ENCODE peak calls at places on chromosomes 11 and 22, in five cellular contexts. One of them, this sample, is unnamed. For H3K4me1, the result is how much of the 10 kb centered on the place peaks cover.

GRCh38 chr22:49255741-49256318 is 571.8 kb downstream of the BRD1 start:
- DNase-seq in DND-41: no peak
- DNase-seq in fibroblast of lung: no peak
- DNase-seq in HepG2: no peak
- DNase-seq in lung: no peak
- DNase-seq in this sample: peak

GRCh38 chr11:77057938-77058474 is 8.8 kb upstream of the CAPN5 start:
- DNase-seq in DND-41: no peak
- DNase-seq in fibroblast of lung: no peak
- DNase-seq in HepG2: no peak
- DNase-seq in lung: no peak
- DNase-seq in this sample: no peak

GRCh38 chr22:25048659-25049657 is 96.4 kb downstream of the KIAA1671 start:
- DNase-seq in DND-41: peak
- DNase-seq in fibroblast of lung: peak
- DNase-seq in HepG2: peak
- DNase-seq in lung: peak
- DNase-seq in this sample: peak

GRCh38 chr11:114586797-114587196 is 8.8 kb downstream of the NXPE4 start:
- DNase-seq in DND-41: no peak
- DNase-seq in fibroblast of lung: no peak
- DNase-seq in HepG2: no peak
- DNase-seq in lung: no peak
- DNase-seq in this sample: no peak

GRCh38 chr11:95229199-95230053 is 1.6 kb downstream of the SESN3 start:
- DNase-seq in DND-41: no peak
- DNase-seq in fibroblast of lung: peak
- DNase-seq in HepG2: no peak
- DNase-seq in lung: no peak
- DNase-seq in this sample: no peak

GRCh38 chr11:62430350-62430749 is 11.5 kb downstream of the SCGB1A1 start:
- DNase-seq in DND-41: no peak
- DNase-seq in fibroblast of lung: no peak
- DNase-seq in HepG2: no peak
- DNase-seq in lung: no peak
- DNase-seq in this sample: no peak

GRCh38 chr11:75142714-75143419 is 8.0 kb upstream of the SLCO2B1 start:
- DNase-seq in DND-41: peak
- DNase-seq in fibroblast of lung: peak
- DNase-seq in HepG2: peak
- DNase-seq in lung: peak
- DNase-seq in this sample: peak

GRCh38 chr11:73758451-73758850 is 2.4 kb downstream of the RAB6A start:
- DNase-seq in DND-41: no peak
- DNase-seq in fibroblast of lung: no peak
- DNase-seq in HepG2: no peak
- DNase-seq in lung: no peak
- DNase-seq in this sample: no peak

GRCh38 chr11:2797181-2797711 is 88.3 kb downstream of the CDKN1C start:
- DNase-seq in DND-41: no peak
- DNase-seq in fibroblast of lung: no peak
- DNase-seq in HepG2: no peak
- DNase-seq in lung: no peak
- DNase-seq in this sample: no peak

GRCh38 chr11:125235006-125235405 is 70.5 kb downstream of the PKNOX2 start:
- DNase-seq in DND-41: no peak
- DNase-seq in fibroblast of lung: peak
- DNase-seq in HepG2: peak
- DNase-seq in lung: no peak
- DNase-seq in this sample: no peak

GRCh38 chr11:78349114-78349513 is 68.5 kb downstream of the GAB2 start:
- DNase-seq in DND-41: no peak
- DNase-seq in fibroblast of lung: peak
- DNase-seq in HepG2: no peak
- DNase-seq in lung: no peak
- DNase-seq in this sample: no peak

GRCh38 chr22:37843746-37844089 is 416 bp downstream of the ANKRD54 start:
- DNase-seq in DND-41: peak
- DNase-seq in fibroblast of lung: peak
- DNase-seq in HepG2: no peak
- DNase-seq in lung: no peak
- DNase-seq in this sample: no peak

GRCh38 chr11:125167954-125168821 is 3.6 kb downstream of the PKNOX2 start:
- DNase-seq in DND-41: no peak
- DNase-seq in fibroblast of lung: peak
- DNase-seq in HepG2: no peak
- DNase-seq in lung: no peak
- DNase-seq in this sample: no peak

GRCh38 chr22:17085277-17086091 is 684 bp downstream of the IL17RA start:
- DNase-seq in DND-41: no peak
- DNase-seq in fibroblast of lung: peak
- DNase-seq in HepG2: no peak
- DNase-seq in lung: no peak
- DNase-seq in this sample: peak

GRCh38 chr11:66546966-66547661 is 411 bp downstream of the ACTN3 start:
- DNase-seq in DND-41: no peak
- DNase-seq in fibroblast of lung: no peak
- DNase-seq in HepG2: no peak
- DNase-seq in lung: no peak
- DNase-seq in this sample: no peak

GRCh38 chr11:83249972-83250593 is 36.1 kb downstream of the CCDC90B start:
- DNase-seq in DND-41: no peak
- DNase-seq in fibroblast of lung: peak
- DNase-seq in HepG2: peak
- DNase-seq in lung: no peak
- DNase-seq in this sample: no peak

GRCh38 chr11:16215352-16215751 is 141.0 kb downstream of the SOX6 start:
- DNase-seq in DND-41: no peak
- DNase-seq in fibroblast of lung: no peak
- DNase-seq in HepG2: no peak
- DNase-seq in lung: no peak
- DNase-seq in this sample: no peak

GRCh38 chr22:49503896-49504521 is 323.7 kb downstream of the BRD1 start:
- DNase-seq in DND-41: no peak
- DNase-seq in fibroblast of lung: no peak
- DNase-seq in HepG2: no peak
- DNase-seq in lung: no peak
- DNase-seq in this sample: no peak

GRCh38 chr11:132718711-132719641 is 813.3 kb downstream of the OPCML start:
- DNase-seq in DND-41: peak
- DNase-seq in fibroblast of lung: no peak
- DNase-seq in HepG2: no peak
- DNase-seq in lung: no peak
- DNase-seq in this sample: no peak

GRCh38 chr11:19714093-19714386 is 1.4 kb downstream of the NAV2 start:
- DNase-seq in DND-41: no peak
- DNase-seq in fibroblast of lung: no peak
- DNase-seq in HepG2: no peak
- DNase-seq in lung: no peak
- DNase-seq in this sample: peak

GRCh38 chr22:33247758-33248157 is 189.6 kb upstream of the SYN3 start:
- DNase-seq in DND-41: no peak
- DNase-seq in fibroblast of lung: no peak
- DNase-seq in HepG2: no peak
- DNase-seq in lung: no peak
- DNase-seq in this sample: no peak

GRCh38 chr22:49305215-49305965 is 522.3 kb downstream of the BRD1 start:
- DNase-seq in DND-41: peak
- DNase-seq in fibroblast of lung: no peak
- DNase-seq in HepG2: peak
- DNase-seq in lung: peak
- DNase-seq in this sample: peak

GRCh38 chr22:40714514-40714966 is 35.3 kb downstream of the MCHR1 start:
- DNase-seq in DND-41: no peak
- DNase-seq in fibroblast of lung: peak
- DNase-seq in HepG2: peak
- DNase-seq in lung: no peak
- DNase-seq in this sample: no peak

GRCh38 chr11:122882809-122883681 is 486 bp downstream of the JHY start:
- DNase-seq in DND-41: peak
- DNase-seq in fibroblast of lung: no peak
- DNase-seq in HepG2: peak
- DNase-seq in lung: peak
- DNase-seq in this sample: peak

GRCh38 chr11:122883682-122883981 is 1.1 kb downstream of the JHY start:
- DNase-seq in DND-41: no peak
- DNase-seq in fibroblast of lung: peak
- DNase-seq in HepG2: no peak
- DNase-seq in lung: no peak
- DNase-seq in this sample: no peak

GRCh38 chr11:122882189-122882808 is at the start of gene JHY:
- DNase-seq in DND-41: no peak
- DNase-seq in fibroblast of lung: no peak
- DNase-seq in HepG2: no peak
- DNase-seq in lung: no peak
- DNase-seq in this sample: peak

GRCh38 chr11:122893131-122893530 is 10.6 kb downstream of the JHY start:
- DNase-seq in DND-41: no peak
- DNase-seq in fibroblast of lung: no peak
- DNase-seq in HepG2: no peak
- DNase-seq in lung: no peak
- DNase-seq in this sample: no peak

GRCh38 chr11:122888162-122888561 is 5.6 kb downstream of the JHY start:
- DNase-seq in DND-41: no peak
- DNase-seq in fibroblast of lung: no peak
- DNase-seq in HepG2: no peak
- DNase-seq in lung: no peak
- DNase-seq in this sample: no peak
- H3K27ac ChIP-seq in DND-41: no peak
- H3K27ac ChIP-seq in fibroblast of lung: no peak
- H3K27ac ChIP-seq in HepG2: no peak
- H3K27ac ChIP-seq in lung: no peak
- H3K27ac ChIP-seq in this sample: no peak

GRCh38 chr11:6040874-6041273 is 10.3 kb upstream of the OR56A1 start:
- DNase-seq in DND-41: no peak
- DNase-seq in fibroblast of lung: no peak
- DNase-seq in HepG2: no peak
- DNase-seq in lung: no peak
- DNase-seq in this sample: no peak
- H3K4me3 ChIP-seq in DND-41: no peak
- H3K4me3 ChIP-seq in fibroblast of lung: no peak
- H3K4me3 ChIP-seq in HepG2: no peak
- H3K4me3 ChIP-seq in lung: no peak
- H3K4me3 ChIP-seq in this sample: no peak

GRCh38 chr11:12086271-12087074 is 23.9 kb upstream of the MICAL2 start:
- DNase-seq in DND-41: no peak
- DNase-seq in fibroblast of lung: peak
- DNase-seq in HepG2: peak
- DNase-seq in lung: peak
- DNase-seq in this sample: peak

GRCh38 chr11:12083380-12083779 is 27.0 kb upstream of the MICAL2 start:
- DNase-seq in DND-41: no peak
- DNase-seq in fibroblast of lung: no peak
- DNase-seq in HepG2: no peak
- DNase-seq in lung: no peak
- DNase-seq in this sample: no peak

GRCh38 chr11:12087075-12087775 is 23.2 kb upstream of the MICAL2 start:
- DNase-seq in DND-41: peak
- DNase-seq in fibroblast of lung: peak
- DNase-seq in HepG2: no peak
- DNase-seq in lung: no peak
- DNase-seq in this sample: peak

GRCh38 chr11:12084191-12084717 is 26.1 kb upstream of the MICAL2 start:
- DNase-seq in DND-41: no peak
- DNase-seq in fibroblast of lung: no peak
- DNase-seq in HepG2: no peak
- DNase-seq in lung: no peak
- DNase-seq in this sample: no peak

DNA sequence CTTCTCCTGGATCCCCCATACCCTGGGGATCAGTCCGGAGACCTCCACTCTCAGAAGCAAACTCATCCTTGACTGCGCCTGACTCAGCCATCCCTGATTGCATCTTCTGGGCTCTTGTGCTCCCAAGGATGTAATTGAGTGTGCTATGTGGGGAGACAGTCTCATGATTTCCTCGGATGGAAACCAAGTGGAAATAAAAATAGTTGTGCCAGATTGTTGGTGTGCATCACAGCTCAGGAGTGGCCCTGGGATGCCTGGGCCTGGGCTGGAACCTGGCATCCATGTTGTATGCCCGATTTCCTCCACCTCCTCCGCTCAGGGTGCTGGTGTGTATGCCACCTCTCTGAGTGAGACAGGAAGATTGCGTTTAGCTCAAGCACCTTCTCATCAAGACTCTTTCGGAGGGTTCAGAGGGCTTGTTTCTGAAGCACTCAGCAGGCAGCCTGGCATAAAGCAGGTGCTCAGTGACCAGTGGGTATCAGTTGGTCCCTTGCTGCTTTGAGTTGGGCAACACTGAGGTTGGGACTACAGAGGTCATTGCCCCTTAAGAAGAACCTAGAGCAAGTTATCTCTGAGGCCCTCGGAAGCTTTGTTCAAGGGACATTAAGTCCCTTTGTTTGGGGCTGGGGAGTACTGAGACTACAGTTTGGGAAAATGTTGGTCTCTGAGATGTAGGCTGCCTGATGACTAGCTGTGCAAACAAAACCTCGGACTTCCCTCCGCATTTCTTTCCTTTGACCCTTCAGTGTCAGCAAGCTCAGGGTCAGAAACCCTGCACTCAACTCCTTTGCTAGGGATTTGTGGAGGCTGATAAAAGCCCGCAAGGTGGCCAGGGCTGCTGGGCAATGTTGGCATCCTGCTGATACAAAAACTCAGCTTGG is 24.8 kb upstream of the MICAL2 start:
- DNase-seq in DND-41: no peak
- DNase-seq in fibroblast of lung: no peak
- DNase-seq in HepG2: peak
- DNase-seq in lung: no peak
- DNase-seq in this sample: peak
- H3K4me1 ChIP-seq in DND-41: under half
- H3K4me1 ChIP-seq in fibroblast of lung: under half
- H3K4me1 ChIP-seq in HepG2: half or more
- H3K4me1 ChIP-seq in lung: under half
- H3K4me1 ChIP-seq in this sample: half or more

DNA sequence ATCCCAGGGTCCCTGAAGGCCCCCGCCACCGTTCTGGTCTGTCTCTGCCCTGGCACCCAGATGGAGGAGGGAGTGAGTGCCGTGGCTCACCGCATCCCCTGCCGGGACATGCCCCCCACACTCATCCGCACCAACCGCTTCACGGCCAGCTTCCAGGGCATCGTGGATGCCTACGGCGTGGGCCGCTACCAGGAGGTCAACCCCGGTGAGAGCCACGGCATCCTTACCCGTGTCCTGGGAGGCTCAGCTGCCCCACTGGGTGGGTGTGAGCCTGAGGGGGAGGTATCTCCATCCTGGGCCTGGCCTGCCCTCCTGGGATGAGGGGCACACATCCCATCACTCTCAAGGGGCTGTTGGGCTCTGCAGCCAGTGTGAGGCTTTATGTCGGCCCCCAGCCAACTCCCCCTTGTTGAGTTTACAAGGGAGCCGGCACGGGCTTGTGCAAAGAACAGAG is 6.1 kb downstream of the TCIRG1 start:
- DNase-seq in DND-41: no peak
- DNase-seq in fibroblast of lung: no peak
- DNase-seq in HepG2: no peak
- DNase-seq in lung: no peak
- DNase-seq in this sample: no peak
- H3K27ac ChIP-seq in DND-41: no peak
- H3K27ac ChIP-seq in fibroblast of lung: no peak
- H3K27ac ChIP-seq in HepG2: no peak
- H3K27ac ChIP-seq in lung: no peak
- H3K27ac ChIP-seq in this sample: no peak

GRCh38 chr22:26902401-26903029 is 245.1 kb downstream of the MIAT start:
- DNase-seq in DND-41: no peak
- DNase-seq in fibroblast of lung: no peak
- DNase-seq in HepG2: no peak
- DNase-seq in lung: no peak
- DNase-seq in this sample: no peak
- H3K4me3 ChIP-seq in DND-41: no peak
- H3K4me3 ChIP-seq in fibroblast of lung: no peak
- H3K4me3 ChIP-seq in HepG2: no peak
- H3K4me3 ChIP-seq in lung: no peak
- H3K4me3 ChIP-seq in this sample: no peak